ENCODE peak calls at places on chromosomes 2 and 18, in four cellular contexts. A is stimulated activated CD4-positive, alpha-beta T cell treated with anti-CD3 and anti-CD28 coated beads, Interleukin-4, amount 100 ng/mL, for 1 hour; L is stimulated activated CD8-positive, alpha-beta memory T cell treated with anti-CD3 and anti-CD28 coated beads, Interleukin-4, amount 100 ng/mL, for 4 hours; B is NCI-H2029. W is an unnamed sample.

GRCh38 chr2:84459944-84460429 is 907 bp upstream of the SUCLG1 start:
- DNase-seq in A (no peak), L (no peak), B (no peak), W (no peak)

GRCh38 chr2:6880200-6880733 is 2.7 kb downstream of the RSAD2 start:
- DNase-seq in A (no peak), L (no peak), B (no peak), W (no peak)

GRCh38 chr2:233217892-233218377 is 33.5 kb upstream of the ATG16L1 start:
- DNase-seq in A (no peak), L (no peak), B (no peak), W (no peak)

GRCh38 chr2:233990261-233990798 is 60.2 kb upstream of the SPP2 start:
- DNase-seq in A (peak), L (peak), B (no peak), W (no peak)

GRCh38 chr18:34741401-34741800 is 31.3 kb downstream of the DTNA start:
- DNase-seq in A (no peak), L (no peak), B (no peak), W (no peak)

GRCh38 chr2:10405441-10405840 is 42.7 kb downstream of the ODC1 start:
- DNase-seq in A (no peak), L (no peak), B (no peak), W (no peak)

GRCh38 chr2:6828299-6828584 is 37.5 kb downstream of the CMPK2 start:
- DNase-seq in A (no peak), L (no peak), B (no peak), W (peak)

GRCh38 chr2:126776701-126777619 is 121.0 kb downstream of the GYPC start:
- DNase-seq in A (peak), L (peak), B (peak), W (peak)

GRCh38 chr2:233413046-233413445 is 58.8 kb downstream of the DGKD start:
- DNase-seq in A (no peak), L (no peak), B (no peak), W (no peak)

GRCh38 chr2:20595439-20596192 is 55.3 kb downstream of the HS1BP3 start:
- DNase-seq in A (no peak), L (no peak), B (no peak), W (no peak)

GRCh38 chr18:10168477-10168876 is 254.7 kb downstream of the VAPA start:
- DNase-seq in A (no peak), L (no peak), B (no peak), W (no peak)

GRCh38 chr2:19009510-19009909 is 348.9 kb downstream of the OSR1 start:
- DNase-seq in A (no peak), L (no peak), B (no peak), W (no peak)

GRCh38 chr2:2563309-2563860 is 232.3 kb upstream of the MYT1L start:
- DNase-seq in A (no peak), L (no peak), B (no peak), W (no peak)

GRCh38 chr18:25168011-25168410 is 184.0 kb downstream of the ZNF521 start:
- DNase-seq in A (no peak), L (no peak), B (no peak), W (no peak)

GRCh38 chr2:222754324-222754723 is 82.9 kb downstream of the MOGAT1 start:
- DNase-seq in A (no peak), L (no peak), B (no peak), W (no peak)

GRCh38 chr2:3329491-3329890 is 48.1 kb downstream of the EIPR1 start:
- DNase-seq in A (no peak), L (no peak), B (no peak), W (no peak)

GRCh38 chr2:147872967-147873366 is 28.1 kb downstream of the ACVR2A start:
- DNase-seq in A (no peak), L (no peak), B (no peak), W (no peak)

GRCh38 chr18:26386002-26386401 is 159.8 kb downstream of the TAF4B start:
- DNase-seq in A (no peak), L (no peak), B (no peak), W (no peak)

GRCh38 chr2:76599732-76600368 is 889.1 kb upstream of the GCFC2 start:
- DNase-seq in A (no peak), L (no peak), B (peak), W (peak)

GRCh38 chr18:29218101-29218500 is 1041.2 kb upstream of the CDH2 start:
- DNase-seq in A (no peak), L (no peak), B (no peak), W (no peak)

GRCh38 chr2:137302957-137303356 is 537.6 kb downstream of the THSD7B start:
- DNase-seq in A (no peak), L (no peak), B (no peak), W (no peak)

GRCh38 chr18:58682429-58683069 is 11.3 kb downstream of the MALT1 start:
- DNase-seq in A (no peak), L (no peak), B (peak), W (peak)

GRCh38 chr2:223549215-223549614 is 52.9 kb downstream of the SCG2 start:
- DNase-seq in A (no peak), L (no peak), B (no peak), W (no peak)

GRCh38 chr2:177474904-177475474 is 82.4 kb downstream of the AGPS start:
- DNase-seq in A (no peak), L (no peak), B (no peak), W (no peak)

GRCh38 chr2:95387358-95387757 is 15.2 kb upstream of the FAHD2A start:
- DNase-seq in A (no peak), L (no peak), B (no peak), W (no peak)

GRCh38 chr2:189798312-189799029 is 14.2 kb downstream of the PMS1 start:
- DNase-seq in A (no peak), L (no peak), B (no peak), W (peak)

GRCh38 chr2:216492951-216493685 is 5.5 kb upstream of the RPL37A start:
- DNase-seq in A (no peak), L (no peak), B (no peak), W (no peak)

GRCh38 chr2:48760848-48761247 is 5.3 kb upstream of the LHCGR start:
- DNase-seq in A (no peak), L (no peak), B (no peak), W (no peak)

GRCh38 chr2:86275384-86275799 is 62.0 kb downstream of the REEP1 start:
- DNase-seq in A (no peak), L (no peak), B (no peak), W (no peak)

GRCh38 chr2:112622528-112622849 is 23.2 kb upstream of the SLC20A1 start:
- DNase-seq in A (no peak), L (no peak), B (no peak), W (no peak)

GRCh38 chr2:48356701-48357322 is 173.1 kb upstream of the STON1 start:
- DNase-seq in A (no peak), L (no peak), B (peak), W (peak)

GRCh38 chr2:109295781-109296117 is 166.7 kb downstream of the SH3RF3 start:
- DNase-seq in A (no peak), L (no peak), B (no peak), W (no peak)

GRCh38 chr2:130836501-130837174 is at the start of gene ARHGEF4:
- DNase-seq in A (no peak), L (no peak), B (no peak), W (peak)

GRCh38 chr2:240921319-240922233 is 15.4 kb downstream of the CROCC2 start:
- DNase-seq in A (no peak), L (no peak), B (no peak), W (no peak)

GRCh38 chr2:150207979-150208378 is 279.5 kb downstream of the RND3 start:
- DNase-seq in A (no peak), L (no peak), B (peak), W (no peak)

W was measured in NCI-H510A treated with DMSO at 0.1 percent for 48 hours.